ENCODE peak calls at places on chromosomes 16 and 17, in six cellular contexts. One of them, this sample, is unnamed.

GRCh38 chr17:80116923-80117380 is 15.6 kb downstream of the GAA start:
- DNase-seq in K562: no peak
- DNase-seq in endothelial cell of umbilical vein: no peak
- DNase-seq in gastrocnemius medialis: no peak
- DNase-seq in sigmoid colon: no peak
- DNase-seq in stomach: no peak
- DNase-seq in this sample: peak; percentile 2

GRCh38 chr17:79609616-79610150 is 1.2 kb downstream of the RBFOX3 start:
- DNase-seq in endothelial cell of umbilical vein: no peak
- DNase-seq in gastrocnemius medialis: no peak
- DNase-seq in stomach: no peak
- DNase-seq in K562: no peak
- DNase-seq in sigmoid colon: no peak
- DNase-seq in this sample: no peak

GRCh38 chr17:65117384-65118035 is 19.7 kb upstream of the RGS9 start:
- DNase-seq in endothelial cell of umbilical vein: no peak
- DNase-seq in stomach: no peak
- DNase-seq in gastrocnemius medialis: no peak
- DNase-seq in sigmoid colon: no peak
- DNase-seq in K562: no peak
- DNase-seq in this sample: no peak

GRCh38 chr17:14038206-14038605 is 31.1 kb upstream of the COX10 start:
- DNase-seq in K562: peak; percentile 8
- DNase-seq in gastrocnemius medialis: no peak
- DNase-seq in sigmoid colon: no peak
- DNase-seq in endothelial cell of umbilical vein: no peak
- DNase-seq in stomach: no peak
- DNase-seq in this sample: no peak

GRCh38 chr16:2086136-2086742 is 38.5 kb downstream of the TSC2 start:
- DNase-seq in stomach: peak; percentile 36
- DNase-seq in sigmoid colon: no peak
- DNase-seq in endothelial cell of umbilical vein: no peak
- DNase-seq in gastrocnemius medialis: no peak
- DNase-seq in K562: no peak
- DNase-seq in this sample: no peak

GRCh38 chr17:13510062-13510461 is 91.7 kb downstream of the HS3ST3A1 start:
- DNase-seq in endothelial cell of umbilical vein: no peak
- DNase-seq in stomach: no peak
- DNase-seq in sigmoid colon: no peak
- DNase-seq in K562: peak; percentile 77
- DNase-seq in gastrocnemius medialis: no peak
- DNase-seq in this sample: no peak

GRCh38 chr17:45405250-45406086 is 27.2 kb downstream of the ARHGAP27 start:
- DNase-seq in gastrocnemius medialis: no peak
- DNase-seq in stomach: no peak
- DNase-seq in sigmoid colon: no peak
- DNase-seq in K562: peak; percentile 94
- DNase-seq in endothelial cell of umbilical vein: no peak
- DNase-seq in this sample: peak; percentile 37

GRCh38 chr17:7851438-7852261 is 3.2 kb upstream of the TMEM88 start:
- DNase-seq in endothelial cell of umbilical vein: peak; percentile 88
- DNase-seq in sigmoid colon: peak; percentile 95
- DNase-seq in stomach: peak; percentile 94
- DNase-seq in gastrocnemius medialis: peak; percentile 88
- DNase-seq in K562: peak; percentile 55
- DNase-seq in this sample: peak; percentile 94

GRCh38 chr17:36183001-36183810 is 6.8 kb upstream of the TBC1D3B start:
- DNase-seq in gastrocnemius medialis: no peak
- DNase-seq in endothelial cell of umbilical vein: no peak
- DNase-seq in stomach: peak; percentile 67
- DNase-seq in K562: peak; percentile 23
- DNase-seq in sigmoid colon: peak; percentile 79
- DNase-seq in this sample: peak; percentile 70

GRCh38 chr16:67719778-67720144 is 645 bp upstream of the GFOD2 start:
- DNase-seq in gastrocnemius medialis: peak; percentile 62
- DNase-seq in sigmoid colon: no peak
- DNase-seq in endothelial cell of umbilical vein: no peak
- DNase-seq in stomach: no peak
- DNase-seq in K562: peak; percentile 65
- DNase-seq in this sample: peak; percentile 74

DNA sequence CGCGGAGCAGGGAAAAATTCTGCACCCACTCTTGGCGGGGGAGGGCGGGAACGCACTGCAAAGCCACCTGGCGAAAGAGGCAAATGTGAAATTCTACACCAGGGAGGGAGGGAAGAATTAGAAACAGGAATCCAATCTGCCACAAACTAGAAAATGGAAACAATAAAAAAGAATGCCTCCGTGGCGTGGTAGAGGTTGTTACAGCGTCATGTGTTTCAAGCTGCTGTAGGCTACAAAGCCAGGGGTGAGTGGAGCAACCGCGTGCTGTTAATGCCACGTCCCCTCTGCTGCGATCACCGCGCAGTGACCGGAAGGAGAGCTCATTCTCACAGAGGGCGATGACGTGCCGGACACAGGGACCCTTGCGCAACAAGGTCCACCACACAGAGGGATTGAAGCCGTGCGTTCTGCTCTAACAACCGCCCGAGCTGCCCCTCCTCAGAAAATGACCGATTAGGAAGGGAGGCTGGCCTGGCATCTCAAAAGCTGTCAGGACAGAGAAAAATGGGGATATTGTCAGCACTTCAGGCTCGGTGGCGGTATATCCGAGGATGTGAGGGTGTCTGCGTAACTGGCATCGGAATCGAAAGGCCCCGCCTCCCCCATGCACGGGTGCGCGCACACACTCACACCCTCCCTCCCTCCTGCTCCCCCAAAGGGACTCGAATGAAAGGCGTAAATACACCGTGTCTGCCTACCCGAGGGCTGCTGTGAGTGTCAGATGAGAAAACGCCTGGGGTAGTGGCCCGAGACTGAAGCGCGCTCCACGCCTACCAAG is 70.8 kb upstream of the TNRC6C start:
- DNase-seq in gastrocnemius medialis: peak; percentile 67
- DNase-seq in endothelial cell of umbilical vein: peak; percentile 44
- DNase-seq in K562: no peak
- DNase-seq in stomach: peak; percentile 76
- DNase-seq in sigmoid colon: peak; percentile 96
- DNase-seq in this sample: peak; percentile 82
- TF ChIP-seq POLR2A in gastrocnemius medialis: peak; percentile 40
- TF ChIP-seq POLR2A in endothelial cell of umbilical vein: no peak
- TF ChIP-seq POLR2A in K562: no peak
- TF ChIP-seq POLR2A in stomach: no peak
- TF ChIP-seq POLR2A in sigmoid colon: no peak
- TF ChIP-seq POLR2A in this sample: no peak

GRCh38 chr17:81393684-81394376 is 1.4 kb upstream of the BAHCC1 start:
- DNase-seq in sigmoid colon: peak; percentile 100
- DNase-seq in endothelial cell of umbilical vein: peak; percentile 99
- DNase-seq in K562: peak; percentile 100
- DNase-seq in stomach: peak; percentile 100
- DNase-seq in gastrocnemius medialis: peak; percentile 100
- DNase-seq in this sample: peak; percentile 100

GRCh38 chr17:81394377-81394747 is 895 bp upstream of the BAHCC1 start:
- DNase-seq in gastrocnemius medialis: no peak
- DNase-seq in sigmoid colon: no peak
- DNase-seq in K562: no peak
- DNase-seq in endothelial cell of umbilical vein: no peak
- DNase-seq in stomach: no peak
- DNase-seq in this sample: no peak

GRCh38 chr17:81391964-81392908 is 3.0 kb upstream of the BAHCC1 start:
- DNase-seq in sigmoid colon: peak; percentile 90
- DNase-seq in gastrocnemius medialis: peak; percentile 56
- DNase-seq in stomach: no peak
- DNase-seq in endothelial cell of umbilical vein: peak; percentile 44
- DNase-seq in K562: no peak
- DNase-seq in this sample: peak; percentile 49

GRCh38 chr17:81391268-81391963 is 3.8 kb upstream of the BAHCC1 start:
- DNase-seq in gastrocnemius medialis: no peak
- DNase-seq in endothelial cell of umbilical vein: no peak
- DNase-seq in sigmoid colon: no peak
- DNase-seq in K562: no peak
- DNase-seq in stomach: no peak
- DNase-seq in this sample: no peak

DNA sequence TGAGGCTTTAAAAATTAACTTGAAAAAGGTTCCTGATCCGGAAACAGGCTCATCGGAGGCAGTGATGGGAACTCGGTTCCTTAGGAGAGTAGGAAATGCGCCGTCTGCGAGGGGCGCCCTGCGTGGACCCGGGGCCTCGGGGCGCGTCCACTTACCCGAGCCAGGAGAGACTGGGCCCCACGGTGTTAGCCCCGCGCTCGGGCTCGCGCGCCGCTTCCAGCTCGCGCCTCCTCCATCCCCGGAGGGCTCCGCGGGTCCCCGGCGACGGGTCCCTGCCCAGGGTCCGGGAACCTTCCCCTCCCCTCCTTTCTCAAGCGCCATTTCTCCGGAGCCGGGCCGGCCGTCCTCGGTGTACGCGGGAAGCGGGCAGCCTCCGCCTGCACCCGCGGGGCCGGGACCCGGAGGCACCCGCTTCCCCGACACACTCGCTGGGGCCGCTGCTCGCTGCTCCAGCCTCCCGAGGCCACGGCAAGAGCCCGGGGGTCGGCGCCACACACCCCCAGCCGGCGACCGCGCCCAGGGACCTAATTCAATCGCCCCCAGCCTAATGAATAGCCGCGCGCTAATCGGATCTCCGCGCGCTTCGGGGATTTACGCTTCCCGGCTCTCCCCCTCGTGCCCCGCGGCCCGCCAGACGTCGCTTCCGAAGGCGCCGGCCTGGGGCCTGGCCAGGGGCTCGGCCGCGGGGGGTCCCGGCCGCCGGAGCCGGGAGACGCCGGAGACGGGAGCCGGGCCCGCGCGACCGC is 2.2 kb upstream of the BAHCC1 start:
- DNase-seq in gastrocnemius medialis: no peak
- DNase-seq in stomach: no peak
- DNase-seq in sigmoid colon: no peak
- DNase-seq in endothelial cell of umbilical vein: peak; percentile 29
- DNase-seq in K562: peak; percentile 40
- DNase-seq in this sample: no peak
- H3K27ac ChIP-seq in gastrocnemius medialis: peak overlapping the region; percentile 99
- H3K27ac ChIP-seq in stomach: peak overlapping the region; percentile 99
- H3K27ac ChIP-seq in sigmoid colon: peak overlapping the region; percentile 99
- H3K27ac ChIP-seq in endothelial cell of umbilical vein: peak overlapping the region; percentile 67
- H3K27ac ChIP-seq in K562: peak overlapping the region; percentile 95
- H3K27ac ChIP-seq in this sample: peak overlapping the region; percentile 79

DNA sequence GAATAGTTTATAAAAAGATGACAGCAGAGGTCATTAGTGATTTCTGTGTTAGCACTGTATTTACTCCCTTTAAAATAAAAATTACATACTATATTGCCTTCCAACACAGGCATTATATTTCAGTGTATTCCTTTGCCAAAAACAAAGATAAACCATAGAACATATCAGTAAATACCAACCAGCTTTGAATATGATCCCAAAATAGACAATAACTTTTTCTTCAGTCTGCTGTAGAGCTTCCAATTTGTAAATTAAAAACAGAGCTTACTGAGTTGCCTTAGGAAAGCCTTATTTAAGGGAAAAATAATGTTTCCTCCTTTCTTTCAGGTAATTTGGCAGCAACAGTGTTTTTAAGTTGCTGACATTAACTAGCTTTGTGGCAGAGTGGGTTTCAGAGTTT is 352.1 kb upstream of the TBX2 start:
- DNase-seq in gastrocnemius medialis: no peak
- DNase-seq in endothelial cell of umbilical vein: no peak
- DNase-seq in K562: no peak
- DNase-seq in stomach: no peak
- DNase-seq in sigmoid colon: no peak
- DNase-seq in this sample: no peak
- H3K4me3 ChIP-seq in gastrocnemius medialis: no peak overlapping the region
- H3K4me3 ChIP-seq in endothelial cell of umbilical vein: no peak overlapping the region
- H3K4me3 ChIP-seq in K562: no peak overlapping the region
- H3K4me3 ChIP-seq in stomach: no peak overlapping the region
- H3K4me3 ChIP-seq in sigmoid colon: no peak overlapping the region
- H3K4me3 ChIP-seq in this sample: no peak overlapping the region

GRCh38 chr17:47273245-47273644 is 19.6 kb downstream of the ITGB3 start:
- DNase-seq in K562: no peak
- DNase-seq in stomach: no peak
- DNase-seq in endothelial cell of umbilical vein: no peak
- DNase-seq in gastrocnemius medialis: no peak
- DNase-seq in sigmoid colon: no peak
- DNase-seq in this sample: no peak

GRCh38 chr17:47274319-47275069 is 20.9 kb downstream of the ITGB3 start:
- DNase-seq in gastrocnemius medialis: no peak
- DNase-seq in stomach: no peak
- DNase-seq in sigmoid colon: peak; percentile 76
- DNase-seq in endothelial cell of umbilical vein: no peak
- DNase-seq in K562: no peak
- DNase-seq in this sample: no peak

GRCh38 chr17:47276868-47277267 is 23.2 kb downstream of the ITGB3 start:
- DNase-seq in K562: no peak
- DNase-seq in endothelial cell of umbilical vein: peak; percentile 63
- DNase-seq in sigmoid colon: peak; percentile 94
- DNase-seq in stomach: peak; percentile 64
- DNase-seq in gastrocnemius medialis: peak; percentile 30
- DNase-seq in this sample: peak; percentile 74

GRCh38 chr17:47276444-47276843 is 22.8 kb downstream of the ITGB3 start:
- DNase-seq in sigmoid colon: no peak
- DNase-seq in K562: no peak
- DNase-seq in stomach: no peak
- DNase-seq in endothelial cell of umbilical vein: no peak
- DNase-seq in gastrocnemius medialis: no peak
- DNase-seq in this sample: no peak

DNA sequence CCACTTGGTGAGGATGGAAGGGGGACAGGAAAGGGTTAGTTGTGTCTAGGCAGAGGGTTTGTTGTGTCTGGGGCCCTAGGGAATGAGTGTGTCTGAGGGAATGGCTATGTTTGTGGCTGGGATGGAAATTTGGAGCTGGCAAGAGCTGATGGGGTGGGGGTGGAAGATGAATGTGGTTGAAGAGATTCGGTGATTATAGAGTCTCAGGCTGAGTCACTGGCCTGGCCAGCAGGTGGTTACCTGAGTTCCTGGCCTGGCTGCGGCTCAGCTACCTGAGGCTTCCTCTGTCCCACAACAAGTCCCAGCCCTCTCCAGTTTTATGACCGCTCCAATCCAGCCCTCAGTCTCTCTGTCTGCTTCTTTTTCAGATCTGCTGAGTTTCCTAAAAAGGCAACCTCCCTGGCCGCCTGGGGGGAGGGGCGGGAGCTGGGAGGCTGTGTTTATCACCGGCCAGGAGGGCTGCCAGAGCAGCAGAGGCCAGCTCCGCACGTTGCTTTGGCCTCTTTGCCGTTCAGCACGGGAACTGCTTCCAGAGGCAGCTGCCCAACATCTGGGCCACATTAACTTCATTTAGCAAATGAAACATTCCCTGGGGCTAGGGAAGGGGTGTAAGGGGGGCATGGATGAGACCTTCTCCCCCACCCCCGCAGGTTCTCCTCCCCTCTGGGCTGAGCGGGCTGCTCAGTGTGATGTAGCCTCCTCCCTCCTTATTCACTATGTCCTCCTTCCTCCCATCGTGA is 21.8 kb downstream of the ITGB3 start:
- DNase-seq in endothelial cell of umbilical vein: no peak
- DNase-seq in gastrocnemius medialis: peak; percentile 57
- DNase-seq in stomach: peak; percentile 66
- DNase-seq in K562: peak; percentile 83
- DNase-seq in sigmoid colon: peak; percentile 98
- DNase-seq in this sample: peak; percentile 88
- TF ChIP-seq POLR2A in endothelial cell of umbilical vein: no peak
- TF ChIP-seq POLR2A in gastrocnemius medialis: no peak
- TF ChIP-seq POLR2A in stomach: no peak
- TF ChIP-seq POLR2A in K562: peak; percentile 44
- TF ChIP-seq POLR2A in sigmoid colon: no peak
- TF ChIP-seq POLR2A in this sample: no peak